ENCODE peak calls at places on chromosomes 11 and 22, in five cellular contexts. X is amniotic stem cell, G is brain microvascular endothelial cell, F is left ventricle myocardium superior, C is ELR. R is an unnamed sample.

GRCh38 chr11:102279641-102280170 is 37.6 kb upstream of the BIRC3 start:
- DNase-seq in X (no peak), C (peak; percentile 58), F (no peak), G (peak; percentile 7), R (no peak)

GRCh38 chr22:40392618-40393017 is 22.2 kb downstream of the SGSM3 start:
- DNase-seq in G (no peak), C (no peak), F (no peak), X (no peak), R (no peak)

GRCh38 chr11:24820541-24820940 is 323.7 kb downstream of the LUZP2 start:
- DNase-seq in G (no peak), C (peak; percentile 49), X (no peak), F (no peak), R (no peak)

GRCh38 chr11:28759311-28759710 is 651.1 kb downstream of the METTL15 start:
- DNase-seq in C (peak; percentile 33), G (peak; percentile 70), X (no peak), F (no peak), R (no peak)

GRCh38 chr11:616320-617220 is 820 bp upstream of the IRF7 start:
- DNase-seq in G (no peak), X (no peak), C (no peak), F (peak; percentile 52), R (no peak)

GRCh38 chr11:96213500-96213899 is 129.5 kb downstream of the MAML2 start:
- DNase-seq in X (peak; percentile 28), F (no peak), C (peak; percentile 89), G (peak; percentile 88), R (no peak)

GRCh38 chr11:115042002-115042401 is 363.7 kb downstream of the NXPE2 start:
- DNase-seq in F (peak; percentile 63), G (no peak), X (no peak), C (no peak), R (no peak)

GRCh38 chr11:124934862-124935547 is 842 bp downstream of the HEPACAM start:
- DNase-seq in X (no peak), F (no peak), C (peak; percentile 79), G (peak; percentile 76), R (no peak)

GRCh38 chr11:124402326-124402922 is 3.6 kb upstream of the OR8B3 start:
- DNase-seq in C (peak; percentile 89), X (peak; percentile 72), F (peak; percentile 34), G (peak; percentile 89), R (peak; percentile 12)

GRCh38 chr11:13318498-13319295 is 41.1 kb downstream of the BMAL1 start:
- DNase-seq in F (no peak), X (no peak), C (no peak), G (no peak), R (no peak)

GRCh38 chr22:30021338-30021737 is 58.9 kb upstream of the HORMAD2 start:
- DNase-seq in X (no peak), F (no peak), C (no peak), G (no peak), R (no peak)

GRCh38 chr11:15842345-15842744 is 514.0 kb downstream of the SOX6 start:
- DNase-seq in X (no peak), G (no peak), F (no peak), C (no peak), R (no peak)

GRCh38 chr11:1486054-1486825 is at the start of gene MOB2:
- DNase-seq in G (no peak), F (peak; percentile 61), X (no peak), C (no peak), R (no peak)

GRCh38 chr11:120854988-120855387 is 168.9 kb upstream of the TBCEL start:
- DNase-seq in F (no peak), G (no peak), C (no peak), X (no peak), R (no peak)

GRCh38 chr11:108398439-108398838 is 68.9 kb downstream of the C11orf65 start:
- DNase-seq in F (no peak), C (no peak), G (no peak), X (no peak), R (no peak)

GRCh38 chr11:103202048-103202651 is 92.9 kb downstream of the DYNC2H1 start:
- DNase-seq in G (peak; percentile 22), C (peak; percentile 63), X (peak; percentile 14), F (no peak), R (no peak)

GRCh38 chr22:49201046-49201970 is 626.4 kb downstream of the BRD1 start:
- DNase-seq in G (no peak), C (no peak), X (no peak), F (no peak), R (no peak)

GRCh38 chr11:76005746-76006145 is 190.7 kb downstream of the UVRAG start:
- DNase-seq in C (peak; percentile 50), G (peak; percentile 24), F (no peak), X (no peak), R (no peak)

GRCh38 chr22:46604306-46604690 is 15.9 kb upstream of the GRAMD4 start:
- DNase-seq in F (peak; percentile 47), G (peak; percentile 12), X (no peak), C (peak; percentile 10), R (no peak)

GRCh38 chr11:13009921-13010736 is 1.0 kb downstream of the RASSF10 start:
- DNase-seq in G (no peak), C (no peak), X (no peak), F (peak; percentile 28), R (no peak)

GRCh38 chr22:30694171-30694637 is 470 bp upstream of the OSBP2 start:
- DNase-seq in C (peak; percentile 55), X (no peak), F (peak; percentile 69), G (no peak), R (no peak)

GRCh38 chr11:6856871-6857270 is 6.0 kb upstream of the OR10A2 start:
- DNase-seq in F (no peak), G (no peak), X (no peak), C (peak; percentile 82), R (no peak)

GRCh38 chr11:71999360-71999759 is 651 bp downstream of the IL18BP start:
- DNase-seq in F (no peak), X (no peak), G (no peak), C (peak; percentile 27), R (no peak)

GRCh38 chr11:96486890-96487633 is 97.2 kb downstream of the JRKL start:
- DNase-seq in G (peak; percentile 40), F (no peak), X (peak; percentile 4), C (peak; percentile 69), R (no peak)

GRCh38 chr22:17672417-17672991 is 33.9 kb downstream of the BCL2L13 start:
- DNase-seq in F (no peak), X (no peak), G (no peak), C (no peak), R (no peak)

GRCh38 chr11:96234866-96235441 is 108.0 kb downstream of the MAML2 start:
- DNase-seq in X (no peak), F (no peak), C (peak; percentile 36), G (no peak), R (no peak)

GRCh38 chr22:39493759-39494158 is 8.3 kb upstream of the MIEF1 start:
- DNase-seq in X (peak; percentile 23), C (peak; percentile 90), F (no peak), G (peak; percentile 67), R (no peak)

GRCh38 chr11:44269369-44270351 is 40.3 kb downstream of the ALX4 start:
- DNase-seq in C (peak; percentile 26), X (no peak), F (no peak), G (peak; percentile 80), R (no peak)

GRCh38 chr11:123776160-123776559 is 21.8 kb upstream of the OR6X1 start:
- DNase-seq in F (no peak), G (no peak), C (no peak), X (no peak), R (no peak)

GRCh38 chr22:35910926-35911325 is 117.7 kb downstream of the RBFOX2 start:
- DNase-seq in G (no peak), F (no peak), C (no peak), X (no peak), R (no peak)

GRCh38 chr11:3893311-3893710 is 37.8 kb downstream of the STIM1 start:
- DNase-seq in C (no peak), F (no peak), G (no peak), X (no peak), R (no peak)

GRCh38 chr11:299951-300735 is 817 bp upstream of the IFITM5 start:
- DNase-seq in G (no peak), C (no peak), X (no peak), F (peak; percentile 36), R (no peak)

GRCh38 chr11:83681045-83681781 is 395.0 kb upstream of the CCDC90B start:
- DNase-seq in C (no peak), X (no peak), F (no peak), G (no peak), R (no peak)

GRCh38 chr22:44968736-44969135 is 41.1 kb downstream of the PHF21B start:
- DNase-seq in G (no peak), F (no peak), X (no peak), C (no peak), R (no peak)

GRCh38 chr11:73382183-73382582 is 6.0 kb downstream of the RELT start:
- DNase-seq in F (no peak), G (no peak), X (no peak), C (no peak), R (no peak)

GRCh38 chr11:27926469-27926868 is 181.5 kb downstream of the KIF18A start:
- DNase-seq in G (no peak), F (no peak), C (no peak), X (no peak), R (no peak)

GRCh38 chr11:61904539-61905048 is 12.8 kb downstream of the RAB3IL1 start:
- DNase-seq in X (no peak), C (no peak), G (no peak), F (no peak), R (no peak)

GRCh38 chr11:75635009-75635909 is 33.6 kb downstream of the MAP6 start:
- DNase-seq in F (peak; percentile 48), C (peak; percentile 10), X (no peak), G (peak; percentile 35), R (no peak)